ENCODE peak calls at places on chromosomes 4 and X, in six cellular contexts. X is NCI-H510A, L is Caki2, S is NCI-H524, R is T-helper 9 cell, W is GM12865. O is an unnamed sample.

GRCh38 chr4:123020285-123020684 is 97.9 kb upstream of the NUDT6 start:
- DNase-seq in R (no peak), L (no peak), X (no peak), W (no peak), S (no peak), O (no peak)

GRCh38 chrX:72243472-72243871 is 4.6 kb upstream of the ERCC6L start:
- DNase-seq in S (no peak), L (no peak), W (no peak), R (no peak), X (no peak), O (no peak)

GRCh38 chrX:31213941-31214340 is 142.1 kb upstream of the FTHL17 start:
- DNase-seq in R (no peak), L (no peak), X (no peak), S (no peak), W (peak), O (no peak)

GRCh38 chr4:153216546-153216945 is 12.3 kb downstream of the TRIM2 start:
- DNase-seq in S (no peak), W (no peak), R (no peak), X (no peak), L (no peak), O (no peak)

GRCh38 chr4:128384091-128384520 is 96.5 kb upstream of the PGRMC2 start:
- DNase-seq in L (no peak), S (no peak), R (no peak), X (no peak), W (no peak), O (no peak)

GRCh38 chr4:174592985-174593335 is 70.7 kb upstream of the HPGD start:
- DNase-seq in X (no peak), R (no peak), L (peak), W (no peak), S (no peak), O (no peak)

GRCh38 chr4:113294910-113295309 is 245.5 kb downstream of the ANK2 start:
- DNase-seq in L (no peak), W (no peak), X (no peak), S (no peak), R (no peak), O (no peak)

GRCh38 chrX:129957241-129958099 is 25.0 kb upstream of the BCORL1 start:
- DNase-seq in S (peak), R (peak), W (peak), L (peak), X (peak), O (peak)

GRCh38 chr4:139015948-139016451 is 419 bp downstream of the NOCT start:
- DNase-seq in X (no peak), W (peak), L (no peak), S (peak), R (peak), O (no peak)

GRCh38 chrX:142076633-142077032 is 128.5 kb downstream of the MAGEC2 start:
- DNase-seq in S (no peak), W (no peak), R (no peak), L (no peak), X (no peak), O (no peak)

GRCh38 chr4:5133201-5133600 is 81.9 kb downstream of the STK32B start:
- DNase-seq in R (no peak), L (no peak), S (no peak), W (no peak), X (no peak), O (no peak)

GRCh38 chr4:127967141-127967775 is 2.1 kb downstream of the ABHD18 start:
- DNase-seq in W (no peak), X (no peak), S (peak), R (no peak), L (no peak), O (no peak)

GRCh38 chr4:38805530-38806145 is 1.0 kb upstream of the TLR1 start:
- DNase-seq in W (peak), X (no peak), L (no peak), S (no peak), R (no peak), O (no peak)

GRCh38 chrX:155886409-155886808 is 5.3 kb downstream of the VAMP7 start:
- DNase-seq in X (no peak), L (no peak), R (no peak), W (no peak), S (no peak), O (no peak)

GRCh38 chr4:147633113-147633512 is 15.9 kb downstream of the TMEM184C start:
- DNase-seq in S (no peak), L (no peak), W (no peak), X (no peak), R (no peak), O (no peak)

GRCh38 chr4:39324897-39325613 is 41.1 kb downstream of the RFC1 start:
- DNase-seq in S (no peak), X (no peak), R (no peak), W (no peak), L (peak), O (no peak)

GRCh38 chr4:1520145-1520661 is 114.0 kb upstream of the NKX1-1 start:
- DNase-seq in S (no peak), W (no peak), X (no peak), L (peak), R (no peak), O (no peak)

GRCh38 chrX:115679460-115679859 is 118.5 kb downstream of the PLS3 start:
- DNase-seq in X (no peak), W (peak), L (peak), R (no peak), S (peak), O (no peak)

GRCh38 chr4:52716364-52717151 is 34.7 kb downstream of the ERVMER34-1 start:
- DNase-seq in X (no peak), S (peak), L (no peak), R (no peak), W (peak), O (no peak)